ENCODE peak calls at places on chromosomes 16 and 17, in seven cellular contexts. One of them, this sample, is unnamed.

GRCh38 chr16:12317121-12317810 is 340.7 kb downstream of the SNX29 start:
- DNase-seq in astrocyte of the spinal cord: no peak
- DNase-seq in activated CD4-positive, alpha-beta T cell treated with anti-CD3 and anti-CD28 coated beads for 36 hours: no peak
- DNase-seq in dorsolateral prefrontal cortex: no peak
- DNase-seq in A549: no peak
- DNase-seq in GM13977: no peak
- DNase-seq in NCI-H510A treated with DMSO at 0.1 percent for 48 hours: no peak
- DNase-seq in this sample: no peak

GRCh38 chr17:73274490-73274889 is 12.8 kb upstream of the CPSF4L start:
- DNase-seq in astrocyte of the spinal cord: no peak
- DNase-seq in activated CD4-positive, alpha-beta T cell treated with anti-CD3 and anti-CD28 coated beads for 36 hours: no peak
- DNase-seq in dorsolateral prefrontal cortex: no peak
- DNase-seq in A549: no peak
- DNase-seq in GM13977: no peak
- DNase-seq in NCI-H510A treated with DMSO at 0.1 percent for 48 hours: no peak
- DNase-seq in this sample: no peak

GRCh38 chr16:67115649-67116048 is 5.9 kb downstream of the PHAF1 start:
- DNase-seq in astrocyte of the spinal cord: peak
- DNase-seq in activated CD4-positive, alpha-beta T cell treated with anti-CD3 and anti-CD28 coated beads for 36 hours: no peak
- DNase-seq in dorsolateral prefrontal cortex: no peak
- DNase-seq in A549: peak
- DNase-seq in GM13977: no peak
- DNase-seq in NCI-H510A treated with DMSO at 0.1 percent for 48 hours: no peak
- DNase-seq in this sample: no peak

GRCh38 chr17:63439682-63440081 is 6.4 kb downstream of the CYB561 start:
- DNase-seq in astrocyte of the spinal cord: peak
- DNase-seq in activated CD4-positive, alpha-beta T cell treated with anti-CD3 and anti-CD28 coated beads for 36 hours: no peak
- DNase-seq in dorsolateral prefrontal cortex: no peak
- DNase-seq in A549: no peak
- DNase-seq in GM13977: no peak
- DNase-seq in NCI-H510A treated with DMSO at 0.1 percent for 48 hours: no peak
- DNase-seq in this sample: no peak

GRCh38 chr17:2264023-2264860 is 39.3 kb downstream of the SMG6 start:
- DNase-seq in astrocyte of the spinal cord: peak
- DNase-seq in activated CD4-positive, alpha-beta T cell treated with anti-CD3 and anti-CD28 coated beads for 36 hours: peak
- DNase-seq in dorsolateral prefrontal cortex: no peak
- DNase-seq in A549: no peak
- DNase-seq in GM13977: no peak
- DNase-seq in NCI-H510A treated with DMSO at 0.1 percent for 48 hours: no peak
- DNase-seq in this sample: no peak

GRCh38 chr17:39634384-39634871 is 2.5 kb upstream of the STARD3 start:
- DNase-seq in astrocyte of the spinal cord: peak
- DNase-seq in activated CD4-positive, alpha-beta T cell treated with anti-CD3 and anti-CD28 coated beads for 36 hours: no peak
- DNase-seq in dorsolateral prefrontal cortex: no peak
- DNase-seq in A549: peak
- DNase-seq in GM13977: peak
- DNase-seq in NCI-H510A treated with DMSO at 0.1 percent for 48 hours: peak
- DNase-seq in this sample: peak

GRCh38 chr16:81866820-81867440 is 87.8 kb downstream of the PLCG2 start:
- DNase-seq in astrocyte of the spinal cord: no peak
- DNase-seq in activated CD4-positive, alpha-beta T cell treated with anti-CD3 and anti-CD28 coated beads for 36 hours: no peak
- DNase-seq in dorsolateral prefrontal cortex: no peak
- DNase-seq in A549: no peak
- DNase-seq in GM13977: no peak
- DNase-seq in NCI-H510A treated with DMSO at 0.1 percent for 48 hours: no peak
- DNase-seq in this sample: peak

GRCh38 chr17:57099165-57099564 is 14.1 kb downstream of the AKAP1 start:
- DNase-seq in astrocyte of the spinal cord: no peak
- DNase-seq in activated CD4-positive, alpha-beta T cell treated with anti-CD3 and anti-CD28 coated beads for 36 hours: no peak
- DNase-seq in dorsolateral prefrontal cortex: no peak
- DNase-seq in A549: no peak
- DNase-seq in GM13977: peak
- DNase-seq in NCI-H510A treated with DMSO at 0.1 percent for 48 hours: no peak
- DNase-seq in this sample: peak

GRCh38 chr17:79223953-79224352 is 149.3 kb downstream of the ENGASE start:
- DNase-seq in astrocyte of the spinal cord: no peak
- DNase-seq in activated CD4-positive, alpha-beta T cell treated with anti-CD3 and anti-CD28 coated beads for 36 hours: no peak
- DNase-seq in dorsolateral prefrontal cortex: no peak
- DNase-seq in A549: no peak
- DNase-seq in GM13977: no peak
- DNase-seq in NCI-H510A treated with DMSO at 0.1 percent for 48 hours: no peak
- DNase-seq in this sample: no peak

GRCh38 chr16:27191352-27191924 is 11.9 kb upstream of the KDM8 start:
- DNase-seq in astrocyte of the spinal cord: no peak
- DNase-seq in activated CD4-positive, alpha-beta T cell treated with anti-CD3 and anti-CD28 coated beads for 36 hours: no peak
- DNase-seq in dorsolateral prefrontal cortex: no peak
- DNase-seq in A549: no peak
- DNase-seq in GM13977: no peak
- DNase-seq in NCI-H510A treated with DMSO at 0.1 percent for 48 hours: no peak
- DNase-seq in this sample: no peak

GRCh38 chr16:16861546-16861945 is 482.6 kb downstream of the NPIPA7 start:
- DNase-seq in astrocyte of the spinal cord: peak
- DNase-seq in activated CD4-positive, alpha-beta T cell treated with anti-CD3 and anti-CD28 coated beads for 36 hours: peak
- DNase-seq in dorsolateral prefrontal cortex: peak
- DNase-seq in A549: peak
- DNase-seq in GM13977: peak
- DNase-seq in NCI-H510A treated with DMSO at 0.1 percent for 48 hours: peak
- DNase-seq in this sample: peak

GRCh38 chr16:26644912-26645543 is 421.7 kb upstream of the C16orf82 start:
- DNase-seq in astrocyte of the spinal cord: no peak
- DNase-seq in activated CD4-positive, alpha-beta T cell treated with anti-CD3 and anti-CD28 coated beads for 36 hours: peak
- DNase-seq in dorsolateral prefrontal cortex: no peak
- DNase-seq in A549: no peak
- DNase-seq in GM13977: no peak
- DNase-seq in NCI-H510A treated with DMSO at 0.1 percent for 48 hours: no peak
- DNase-seq in this sample: no peak

GRCh38 chr17:43146649-43147048 is 21.5 kb upstream of the BRCA1 start:
- DNase-seq in astrocyte of the spinal cord: no peak
- DNase-seq in activated CD4-positive, alpha-beta T cell treated with anti-CD3 and anti-CD28 coated beads for 36 hours: no peak
- DNase-seq in dorsolateral prefrontal cortex: no peak
- DNase-seq in A549: no peak
- DNase-seq in GM13977: no peak
- DNase-seq in NCI-H510A treated with DMSO at 0.1 percent for 48 hours: no peak
- DNase-seq in this sample: no peak

GRCh38 chr17:12395733-12396354 is 269.8 kb upstream of the MYOCD start:
- DNase-seq in astrocyte of the spinal cord: no peak
- DNase-seq in activated CD4-positive, alpha-beta T cell treated with anti-CD3 and anti-CD28 coated beads for 36 hours: peak
- DNase-seq in dorsolateral prefrontal cortex: no peak
- DNase-seq in A549: peak
- DNase-seq in GM13977: peak
- DNase-seq in NCI-H510A treated with DMSO at 0.1 percent for 48 hours: no peak
- DNase-seq in this sample: peak

GRCh38 chr16:81714593-81714992 is 64.5 kb upstream of the PLCG2 start:
- DNase-seq in astrocyte of the spinal cord: no peak
- DNase-seq in activated CD4-positive, alpha-beta T cell treated with anti-CD3 and anti-CD28 coated beads for 36 hours: no peak
- DNase-seq in dorsolateral prefrontal cortex: no peak
- DNase-seq in A549: no peak
- DNase-seq in GM13977: no peak
- DNase-seq in NCI-H510A treated with DMSO at 0.1 percent for 48 hours: no peak
- DNase-seq in this sample: no peak

GRCh38 chr16:71188956-71189712 is 41.4 kb downstream of the HYDIN start:
- DNase-seq in astrocyte of the spinal cord: no peak
- DNase-seq in activated CD4-positive, alpha-beta T cell treated with anti-CD3 and anti-CD28 coated beads for 36 hours: no peak
- DNase-seq in dorsolateral prefrontal cortex: no peak
- DNase-seq in A549: no peak
- DNase-seq in GM13977: no peak
- DNase-seq in NCI-H510A treated with DMSO at 0.1 percent for 48 hours: no peak
- DNase-seq in this sample: no peak

GRCh38 chr16:27759947-27760844 is 210.3 kb downstream of the KATNIP start:
- DNase-seq in astrocyte of the spinal cord: no peak
- DNase-seq in activated CD4-positive, alpha-beta T cell treated with anti-CD3 and anti-CD28 coated beads for 36 hours: no peak
- DNase-seq in dorsolateral prefrontal cortex: no peak
- DNase-seq in A549: no peak
- DNase-seq in GM13977: no peak
- DNase-seq in NCI-H510A treated with DMSO at 0.1 percent for 48 hours: no peak
- DNase-seq in this sample: no peak

GRCh38 chr17:7707446-7707845 is 2.4 kb downstream of the EFNB3 start:
- DNase-seq in astrocyte of the spinal cord: no peak
- DNase-seq in activated CD4-positive, alpha-beta T cell treated with anti-CD3 and anti-CD28 coated beads for 36 hours: no peak
- DNase-seq in dorsolateral prefrontal cortex: no peak
- DNase-seq in A549: no peak
- DNase-seq in GM13977: no peak
- DNase-seq in NCI-H510A treated with DMSO at 0.1 percent for 48 hours: no peak
- DNase-seq in this sample: no peak

GRCh38 chr16:9042943-9043680 is 48.3 kb upstream of the HAPSTR1 start:
- DNase-seq in astrocyte of the spinal cord: peak
- DNase-seq in activated CD4-positive, alpha-beta T cell treated with anti-CD3 and anti-CD28 coated beads for 36 hours: no peak
- DNase-seq in dorsolateral prefrontal cortex: no peak
- DNase-seq in A549: no peak
- DNase-seq in GM13977: no peak
- DNase-seq in NCI-H510A treated with DMSO at 0.1 percent for 48 hours: no peak
- DNase-seq in this sample: no peak

GRCh38 chr16:75727221-75727620 is 931 bp upstream of the CPHXL start:
- DNase-seq in astrocyte of the spinal cord: no peak
- DNase-seq in activated CD4-positive, alpha-beta T cell treated with anti-CD3 and anti-CD28 coated beads for 36 hours: no peak
- DNase-seq in dorsolateral prefrontal cortex: no peak
- DNase-seq in A549: no peak
- DNase-seq in GM13977: no peak
- DNase-seq in NCI-H510A treated with DMSO at 0.1 percent for 48 hours: no peak
- DNase-seq in this sample: no peak

GRCh38 chr17:74807925-74808324 is 31.8 kb upstream of the NAT9 start:
- DNase-seq in astrocyte of the spinal cord: no peak
- DNase-seq in activated CD4-positive, alpha-beta T cell treated with anti-CD3 and anti-CD28 coated beads for 36 hours: no peak
- DNase-seq in dorsolateral prefrontal cortex: no peak
- DNase-seq in A549: no peak
- DNase-seq in GM13977: no peak
- DNase-seq in NCI-H510A treated with DMSO at 0.1 percent for 48 hours: peak
- DNase-seq in this sample: no peak

This sample was measured in GM12865.